ENCODE peak calls at places on chromosomes 13 and 19, in five cellular contexts. Z, R, K, A and M are unnamed samples.
A peak's percentile ranks its signal among the peaks of the same experiment; 100 is the strongest.

GRCh38 chr13:29369060-29369743 is 226.3 kb downstream of the SLC7A1 start:
- DNase-seq in Z (peak; percentile 35), R (no peak), K (peak; percentile 44), A (peak; percentile 12), M (no peak)

GRCh38 chr13:23990443-23990842 is 93.1 kb upstream of the C1QTNF9B start:
- DNase-seq in Z (no peak), R (no peak), K (no peak), A (no peak), M (no peak)

GRCh38 chr13:63455938-63456337 is 2040.3 kb upstream of the PCDH20 start:
- DNase-seq in Z (no peak), R (no peak), K (no peak), A (no peak), M (peak; percentile 4)

GRCh38 chr19:42560731-42561130 is 32.5 kb upstream of the CEACAM1 start:
- DNase-seq in Z (no peak), R (no peak), K (no peak), A (no peak), M (no peak)

GRCh38 chr19:47122359-47123335 is 8.0 kb upstream of the SAE1 start:
- DNase-seq in Z (peak; percentile 66), R (no peak), K (peak; percentile 58), A (no peak), M (no peak)

GRCh38 chr19:29564574-29565005 is 38.8 kb downstream of the VSTM2B start:
- DNase-seq in Z (no peak), R (no peak), K (no peak), A (no peak), M (no peak)

GRCh38 chr13:47901451-47901850 is 99.6 kb downstream of the SUCLA2 start:
- DNase-seq in Z (no peak), R (no peak), K (no peak), A (no peak), M (no peak)

GRCh38 chr13:27302643-27303262 is 32.1 kb downstream of the RASL11A start:
- DNase-seq in Z (no peak), R (no peak), K (no peak), A (no peak), M (no peak)

GRCh38 chr13:79807554-79807953 is 326.6 kb downstream of the NDFIP2 start:
- DNase-seq in Z (no peak), R (no peak), K (no peak), A (no peak), M (no peak)

GRCh38 chr13:77139311-77139710 is 112.4 kb upstream of the FBXL3 start:
- DNase-seq in Z (no peak), R (no peak), K (no peak), A (no peak), M (no peak)

GRCh38 chr19:54325194-54325621 is 12.2 kb upstream of the LILRA5 start:
- DNase-seq in Z (peak; percentile 55), R (peak; percentile 65), K (peak; percentile 30), A (no peak), M (peak; percentile 70)

GRCh38 chr13:41059896-41060722 is 1.2 kb upstream of the WBP4 start:
- DNase-seq in Z (peak; percentile 91), R (peak; percentile 86), K (peak; percentile 92), A (peak; percentile 51), M (peak; percentile 73)

GRCh38 chr13:28037399-28037798 is 48.9 kb upstream of the URAD start:
- DNase-seq in Z (no peak), R (no peak), K (no peak), A (no peak), M (no peak)

GRCh38 chr19:12777217-12778019 is 2.1 kb upstream of the HOOK2 start:
- DNase-seq in Z (peak; percentile 77), R (peak; percentile 95), K (peak; percentile 50), A (no peak), M (peak; percentile 74)

GRCh38 chr19:44814517-44814916 is 5.6 kb downstream of the BCAM start:
- DNase-seq in Z (no peak), R (no peak), K (no peak), A (no peak), M (peak; percentile 6)

GRCh38 chr13:58080806-58081205 is 449.3 kb downstream of the PCDH17 start:
- DNase-seq in Z (no peak), R (no peak), K (no peak), A (no peak), M (no peak)

GRCh38 chr19:43784251-43784980 is 3.6 kb upstream of the KCNN4 start:
- DNase-seq in Z (peak; percentile 89), R (no peak), K (no peak), A (no peak), M (peak; percentile 78)

GRCh38 chr19:35618857-35619256 is 6.3 kb downstream of the HAUS5 start:
- DNase-seq in Z (peak; percentile 71), R (peak; percentile 45), K (no peak), A (no peak), M (no peak)

DNA sequence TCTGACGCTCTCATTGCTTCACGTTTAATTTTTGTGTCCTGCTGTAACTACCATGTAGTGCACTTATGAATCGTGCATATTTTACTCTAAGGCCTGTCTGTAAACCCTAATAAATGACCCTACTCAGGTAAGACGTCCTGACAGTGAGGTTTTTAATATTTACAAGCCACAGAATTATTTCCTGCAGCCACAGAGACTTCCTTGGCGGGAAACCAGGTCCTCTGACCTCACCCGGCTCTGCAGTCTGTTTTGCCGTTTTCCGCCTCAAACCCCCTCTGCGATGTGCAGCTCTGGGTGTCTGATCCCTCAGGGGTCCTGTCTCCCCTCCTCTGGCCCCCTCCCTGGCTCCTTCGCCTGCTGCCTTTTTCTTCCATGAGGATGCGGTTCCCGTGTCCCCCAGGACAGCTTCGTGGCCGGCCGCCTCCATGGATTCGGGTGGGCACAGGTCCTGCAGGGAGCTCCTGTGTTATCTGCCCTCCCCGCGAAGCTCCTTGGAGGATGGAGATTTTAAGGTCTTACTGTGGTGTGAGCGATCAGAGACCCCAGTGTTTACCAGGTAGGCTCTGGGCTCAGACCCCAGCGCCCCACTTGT is 66.3 kb downstream of the MCF2L start:
- DNase-seq in Z (no peak), R (no peak), K (no peak), A (no peak), M (no peak)
- TF ChIP-seq HDAC2 in Z (no peak), R (no peak), K (no peak), A (no peak), M (no peak)

GRCh38 chr13:72808917-72809500 is 27.1 kb downstream of the PIBF1 start:
- DNase-seq in Z (peak; percentile 9), R (no peak), K (peak; percentile 9), A (no peak), M (no peak)
- TF ChIP-seq HDAC2 in Z (no peak), R (no peak), K (no peak), A (no peak), M (no peak)

GRCh38 chr13:38630780-38631179 is 56.1 kb upstream of the FREM2 start:
- DNase-seq in Z (no peak), R (no peak), K (no peak), A (no peak), M (no peak)
- TF ChIP-seq HDAC2 in Z (no peak), R (no peak), K (no peak), A (no peak), M (no peak)

GRCh38 chr13:106568225-106569003 is 477 bp upstream of the ARGLU1 start:
- DNase-seq in Z (no peak), R (no peak), K (peak; percentile 35), A (no peak), M (no peak)

GRCh38 chr13:106570354-106570822 is 2.5 kb upstream of the ARGLU1 start:
- DNase-seq in Z (peak; percentile 91), R (peak; percentile 69), K (no peak), A (no peak), M (peak; percentile 59)

GRCh38 chr13:106567421-106568224 is at the start of gene ARGLU1:
- DNase-seq in Z (peak; percentile 89), R (peak; percentile 98), K (peak; percentile 78), A (peak; percentile 64), M (peak; percentile 76)

GRCh38 chr13:106566682-106567420 is 1.1 kb downstream of the ARGLU1 start:
- DNase-seq in Z (peak; percentile 55), R (no peak), K (peak; percentile 32), A (no peak), M (peak; percentile 49)

GRCh38 chr13:106569233-106570095 is 1.5 kb upstream of the ARGLU1 start:
- DNase-seq in Z (no peak), R (no peak), K (no peak), A (no peak), M (no peak)
- TF ChIP-seq HDAC2 in Z (no peak), R (no peak), K (no peak), A (no peak), M (no peak)

GRCh38 chr19:16374436-16374835 is 49.8 kb downstream of the KLF2 start:
- DNase-seq in Z (no peak), R (no peak), K (no peak), A (no peak), M (no peak)
- TF ChIP-seq HDAC2 in Z (no peak), R (no peak), K (no peak), A (no peak), M (no peak)

GRCh38 chr19:11069451-11070009 is 19.7 kb upstream of the LDLR start:
- DNase-seq in Z (no peak), R (no peak), K (no peak), A (no peak), M (no peak)

GRCh38 chr19:11070123-11070522 is 19.1 kb upstream of the LDLR start:
- DNase-seq in Z (no peak), R (no peak), K (no peak), A (no peak), M (no peak)

GRCh38 chr19:11066326-11066725 is 22.9 kb upstream of the LDLR start:
- DNase-seq in Z (no peak), R (no peak), K (no peak), A (no peak), M (no peak)

GRCh38 chr19:11064831-11065303 is 24.4 kb upstream of the LDLR start:
- DNase-seq in Z (peak; percentile 35), R (no peak), K (no peak), A (no peak), M (peak; percentile 48)

DNA sequence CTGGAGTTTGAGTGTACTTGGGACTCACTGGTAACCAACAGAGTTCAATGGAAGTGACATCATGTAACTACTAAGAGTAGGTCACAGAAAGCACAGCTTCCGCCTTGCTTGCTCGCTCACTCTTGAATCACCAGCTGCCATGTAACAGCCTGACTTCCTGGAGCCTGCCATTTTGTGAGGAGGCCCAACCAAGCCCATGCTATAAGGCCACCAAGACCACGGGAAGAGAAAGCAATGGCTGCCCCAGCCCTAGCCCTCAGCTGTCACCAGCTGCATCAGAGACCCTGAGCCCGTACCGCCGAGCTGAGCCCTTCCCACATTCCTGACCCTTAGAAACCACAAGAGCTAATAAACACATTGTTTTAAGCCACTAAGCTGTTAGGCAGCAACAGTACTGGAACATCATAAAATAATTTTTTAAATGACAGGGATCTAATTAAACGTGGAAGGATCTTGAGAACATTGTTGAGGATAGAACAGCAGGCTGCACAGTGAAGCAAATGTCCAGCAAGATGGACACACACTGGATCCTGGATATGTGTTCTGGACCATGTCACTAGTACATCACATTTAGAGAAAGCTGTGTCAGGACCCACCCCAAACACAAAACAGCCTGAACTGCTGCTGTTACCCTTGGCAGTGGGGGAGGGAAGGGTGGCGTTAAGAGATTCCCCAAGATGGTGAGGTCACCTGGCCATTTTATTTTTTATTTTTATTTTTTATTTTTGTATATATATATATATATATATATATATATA is 21.7 kb upstream of the LDLR start:
- DNase-seq in Z (no peak), R (no peak), K (no peak), A (no peak), M (no peak)
- TF ChIP-seq HDAC2 in Z (no peak), R (no peak), K (no peak), A (no peak), M (no peak)